ENCODE peak calls at places on chromosomes 12 and 14, in six cellular contexts. U, B, K, C, D and Z are unnamed samples.

GRCh38 chr14:53716521-53716920 is 240.1 kb downstream of the BMP4 start:
- DNase-seq in K (no peak), U (no peak), B (no peak), C (no peak), D (no peak), Z (no peak)

GRCh38 chr12:6847676-6848075 is 3.4 kb downstream of the CDCA3 start:
- DNase-seq in C (no peak), D (no peak), K (no peak), U (no peak), B (no peak), Z (no peak)

GRCh38 chr12:57756406-57757341 is 1.8 kb downstream of the MARCHF9 start:
- DNase-seq in C (no peak), B (no peak), D (no peak), U (peak; percentile 94), K (no peak), Z (peak; percentile 61)

GRCh38 chr14:95660550-95661515 is 25.4 kb upstream of the TCL1B start:
- DNase-seq in K (peak; percentile 46), U (no peak), B (no peak), D (no peak), C (no peak), Z (no peak)

GRCh38 chr12:121288158-121288848 is 8.2 kb downstream of the CAMKK2 start:
- DNase-seq in K (peak; percentile 38), D (no peak), B (no peak), C (no peak), U (no peak), Z (no peak)

GRCh38 chr14:43360239-43360638 is 1146.8 kb downstream of the FSCB start:
- DNase-seq in C (no peak), B (no peak), K (no peak), D (no peak), U (no peak), Z (no peak)

GRCh38 chr14:52032196-52032865 is 36.5 kb downstream of the NID2 start:
- DNase-seq in B (no peak), D (no peak), K (no peak), C (no peak), U (no peak), Z (no peak)

GRCh38 chr14:42965512-42965911 is 1358.8 kb downstream of the LRFN5 start:
- DNase-seq in C (no peak), B (no peak), K (no peak), D (no peak), U (no peak), Z (no peak)

GRCh38 chr12:124687695-124688301 is 120.4 kb upstream of the NCOR2 start:
- DNase-seq in B (no peak), U (no peak), C (no peak), D (peak; percentile 35), K (peak; percentile 60), Z (no peak)

GRCh38 chr14:52304248-52304904 is 9.7 kb upstream of the PTGER2 start:
- DNase-seq in K (no peak), C (no peak), B (no peak), D (no peak), U (no peak), Z (no peak)

GRCh38 chr14:94337274-94337673 is 14.1 kb upstream of the SERPINA6 start:
- DNase-seq in D (no peak), B (no peak), K (no peak), C (no peak), U (no peak), Z (no peak)

GRCh38 chr12:19200261-19200660 is 70.7 kb downstream of the PLEKHA5 start:
- DNase-seq in C (no peak), K (no peak), D (no peak), B (no peak), U (no peak), Z (no peak)

GRCh38 chr14:96091149-96091693 is 52.1 kb downstream of the C14orf132 start:
- DNase-seq in C (no peak), U (no peak), D (no peak), B (no peak), K (no peak), Z (no peak)

GRCh38 chr14:82270286-82270685 is 736.6 kb upstream of the SEL1L start:
- DNase-seq in C (no peak), U (no peak), K (no peak), D (no peak), B (no peak), Z (no peak)

GRCh38 chr12:6540181-6540877 is 6.0 kb downstream of the GAPDH start:
- DNase-seq in D (peak; percentile 95), U (peak; percentile 87), B (no peak), C (peak; percentile 98), K (peak; percentile 92), Z (peak; percentile 95)

GRCh38 chr12:45893240-45893639 is 97.1 kb downstream of the SCAF11 start:
- DNase-seq in B (peak; percentile 21), K (no peak), D (no peak), C (no peak), U (no peak), Z (no peak)

GRCh38 chr12:78490841-78491240 is 373.7 kb upstream of the SYT1 start:
- DNase-seq in D (no peak), U (no peak), B (no peak), K (no peak), C (no peak), Z (no peak)

GRCh38 chr12:44287545-44287944 is 451.7 kb downstream of the TMEM117 start:
- DNase-seq in K (no peak), D (no peak), C (no peak), U (no peak), B (no peak), Z (no peak)

GRCh38 chr14:67199016-67199415 is 9.8 kb downstream of the GARIN2 start:
- DNase-seq in B (no peak), D (no peak), K (no peak), C (no peak), U (no peak), Z (no peak)

GRCh38 chr12:64236549-64236948 is 14.5 kb upstream of the KICS2 start:
- DNase-seq in B (no peak), U (no peak), D (no peak), K (no peak), C (no peak), Z (no peak)

GRCh38 chr12:117352260-117352659 is 9.2 kb downstream of the NOS1 start:
- DNase-seq in K (no peak), D (no peak), C (no peak), B (no peak), U (no peak), Z (peak; percentile 39)

GRCh38 chr12:132955094-132955932 is 793 bp downstream of the ZNF605 start:
- DNase-seq in C (peak; percentile 15), U (peak; percentile 21), D (peak; percentile 51), K (peak; percentile 59), B (peak; percentile 33), Z (peak; percentile 53)

GRCh38 chr12:49659753-49660152 is 36.4 kb downstream of the PRPF40B start:
- DNase-seq in U (no peak), C (no peak), D (no peak), K (no peak), B (no peak), Z (no peak)

GRCh38 chr12:104593482-104593881 is 136.7 kb downstream of the CHST11 start:
- DNase-seq in K (no peak), C (no peak), D (no peak), B (no peak), U (no peak), Z (no peak)

GRCh38 chr12:65094722-65095121 is 26.4 kb downstream of the WIF1 start:
- DNase-seq in C (no peak), D (no peak), K (no peak), U (no peak), B (no peak), Z (no peak)

GRCh38 chr14:59020382-59020781 is 168.1 kb upstream of the DAAM1 start:
- DNase-seq in U (no peak), C (no peak), D (no peak), K (no peak), B (no peak), Z (no peak)

GRCh38 chr14:99389171-99389826 is 91.4 kb downstream of the SETD3 start:
- DNase-seq in C (peak; percentile 17), U (peak; percentile 79), D (peak; percentile 62), K (peak; percentile 55), B (peak; percentile 51), Z (no peak)

DNA sequence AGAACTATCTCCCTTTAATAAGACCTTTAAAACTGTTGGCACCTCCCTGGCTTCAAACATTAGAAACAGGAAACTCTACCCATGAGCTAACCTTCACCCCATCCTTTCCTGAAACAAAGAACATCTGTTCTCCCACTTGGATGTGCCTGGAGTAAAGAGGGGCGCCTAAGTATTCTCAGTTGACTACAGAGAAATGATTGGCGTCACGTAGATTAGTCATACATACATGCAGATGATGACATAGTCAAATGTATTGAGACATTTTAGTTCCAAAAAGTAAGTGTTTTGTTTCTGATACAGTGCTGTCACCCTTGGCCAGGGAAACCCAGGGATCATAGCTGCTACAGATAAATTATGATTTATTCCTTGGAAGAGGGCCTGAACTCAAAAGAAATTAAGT is 260.0 kb upstream of the PLEKHG7 start:
- DNase-seq in K (no peak), B (no peak), D (no peak), U (no peak), C (no peak), Z (no peak)
- H3K4me1 ChIP-seq in K (peaks cover 7% of the 10 kb centered on the region), B (no peaks in the 10 kb centered on the region), D (peaks cover 28% of the 10 kb centered on the region), U (peaks cover 28% of the 10 kb centered on the region), C (peaks cover 7% of the 10 kb centered on the region), Z (peaks cover 18% of the 10 kb centered on the region)

DNA sequence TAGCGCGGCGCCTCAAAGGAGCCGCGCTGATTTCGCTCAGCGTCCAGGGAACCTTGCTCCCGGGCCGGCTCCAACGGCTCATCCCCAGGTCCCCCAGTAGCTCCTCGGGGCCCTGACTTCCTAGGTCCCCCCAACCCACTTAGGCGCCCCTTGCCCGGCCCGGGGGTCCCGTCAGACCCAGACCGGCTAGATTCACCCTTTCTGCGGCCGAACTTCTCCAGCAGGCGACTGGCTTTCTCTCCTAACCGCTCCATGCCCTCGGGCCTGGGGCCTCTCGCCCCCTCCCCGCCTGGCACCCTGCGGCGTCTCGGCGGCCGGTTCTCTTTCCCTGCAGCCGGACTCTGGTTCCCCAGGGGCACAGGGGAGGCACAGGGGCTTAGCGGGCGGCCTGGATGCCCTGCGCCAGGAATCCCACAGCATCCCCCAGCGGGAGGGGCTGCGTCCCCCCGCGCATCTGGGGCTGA is 306 bp downstream of the AJUBA start:
- DNase-seq in U (no peak), C (no peak), B (no peak), D (no peak), K (no peak), Z (no peak)
- H3K4me1 ChIP-seq in U (peaks cover 33% of the 10 kb centered on the region), C (peaks cover 38% of the 10 kb centered on the region), B (peaks cover 29% of the 10 kb centered on the region), D (peaks cover 12% of the 10 kb centered on the region), K (peaks cover 12% of the 10 kb centered on the region), Z (peaks cover 51% of the 10 kb centered on the region)

GRCh38 chr14:72594099-72594901 is 299.6 kb downstream of the DPF3 start:
- DNase-seq in D (no peak), B (no peak), K (no peak), U (no peak), C (no peak), Z (no peak)

GRCh38 chr14:72598328-72598727 is 295.6 kb downstream of the DPF3 start:
- DNase-seq in B (no peak), U (no peak), D (no peak), K (no peak), C (no peak), Z (no peak)

GRCh38 chr14:72597834-72598233 is 296.1 kb downstream of the DPF3 start:
- DNase-seq in C (no peak), K (no peak), U (no peak), D (no peak), B (no peak), Z (no peak)

GRCh38 chr14:72591401-72591800 is 302.5 kb downstream of the DPF3 start:
- DNase-seq in C (no peak), D (no peak), B (no peak), K (no peak), U (no peak), Z (no peak)

GRCh38 chr14:72595152-72595551 is 298.7 kb downstream of the DPF3 start:
- DNase-seq in U (no peak), C (no peak), B (no peak), K (no peak), D (no peak), Z (no peak)
- H3K4me1 ChIP-seq in U (peaks cover 4% of the 10 kb centered on the region), C (no peaks in the 10 kb centered on the region), B (peaks cover 4% of the 10 kb centered on the region), K (no peaks in the 10 kb centered on the region), D (no peaks in the 10 kb centered on the region), Z (no peaks in the 10 kb centered on the region)

GRCh38 chr12:101567918-101568317 is 26.9 kb upstream of the MYBPC1 start:
- DNase-seq in U (no peak), D (no peak), B (no peak), K (no peak), C (no peak), Z (no peak)
- H3K4me1 ChIP-seq in U (no peaks in the 10 kb centered on the region), D (peaks cover 43% of the 10 kb centered on the region), B (no peaks in the 10 kb centered on the region), K (no peaks in the 10 kb centered on the region), C (peaks cover 4% of the 10 kb centered on the region), Z (no peaks in the 10 kb centered on the region)